ENCODE peak calls at places on chromosomes 2 and 18, in nine cellular contexts. O, L, C, Y, Z, A, T, M and X are unnamed samples.

GRCh38 chr18:45415614-45416013 is 199.7 kb upstream of the SLC14A2 start:
- DNase-seq in O (no peak), L (no peak), C (no peak), Y (no peak), Z (no peak), A (no peak), T (no peak), M (peak), X (no peak)

GRCh38 chr2:211867845-211868361 is 670.7 kb downstream of the ERBB4 start:
- DNase-seq in O (no peak), L (no peak), C (no peak), Y (no peak), Z (no peak), A (no peak), T (no peak), M (no peak), X (no peak)

GRCh38 chr18:72201032-72201431 is 343.1 kb downstream of the CBLN2 start:
- DNase-seq in O (no peak), L (no peak), C (no peak), Y (no peak), Z (no peak), A (no peak), T (no peak), M (no peak), X (no peak)

GRCh38 chr2:16204791-16205620 is 264.7 kb downstream of the MYCN start:
- DNase-seq in O (no peak), L (no peak), C (no peak), Y (no peak), Z (no peak), A (no peak), T (no peak), M (no peak), X (no peak)

GRCh38 chr2:29518988-29519925 is 402.1 kb downstream of the ALK start:
- DNase-seq in O (no peak), L (peak), C (peak), Y (no peak), Z (peak), A (no peak), T (no peak), M (peak), X (no peak)

GRCh38 chr2:112834379-112835014 is 2.1 kb downstream of the IL1B start:
- DNase-seq in O (no peak), L (no peak), C (no peak), Y (no peak), Z (no peak), A (no peak), T (no peak), M (peak), X (no peak)

GRCh38 chr2:241099246-241099645 is 2.8 kb downstream of the MTERF4 start:
- DNase-seq in O (no peak), L (no peak), C (no peak), Y (no peak), Z (no peak), A (no peak), T (no peak), M (no peak), X (no peak)

GRCh38 chr2:41194235-41194634 is 742.3 kb upstream of the SLC8A1 start:
- DNase-seq in O (no peak), L (peak), C (no peak), Y (peak), Z (no peak), A (peak), T (no peak), M (peak), X (peak)

GRCh38 chr2:237222178-237222577 is 136.5 kb downstream of the COPS8 start:
- DNase-seq in O (no peak), L (peak), C (peak), Y (no peak), Z (peak), A (peak), T (no peak), M (peak), X (no peak)

GRCh38 chr18:2326999-2327398 is 244.3 kb downstream of the METTL4 start:
- DNase-seq in O (no peak), L (no peak), C (no peak), Y (no peak), Z (no peak), A (no peak), T (no peak), M (no peak), X (no peak)

GRCh38 chr18:51255694-51256093 is 58.2 kb upstream of the MEX3C start:
- DNase-seq in O (no peak), L (no peak), C (no peak), Y (no peak), Z (no peak), A (no peak), T (no peak), M (no peak), X (no peak)

GRCh38 chr2:111168528-111168929 is 47.8 kb downstream of the BCL2L11 start:
- DNase-seq in O (no peak), L (peak), C (peak), Y (no peak), Z (peak), A (peak), T (no peak), M (peak), X (no peak)

GRCh38 chr2:241818229-241818942 is 9.4 kb downstream of the NEU4 start:
- DNase-seq in O (no peak), L (no peak), C (no peak), Y (no peak), Z (peak), A (no peak), T (no peak), M (no peak), X (peak)

GRCh38 chr2:45190481-45190880 is 181.2 kb upstream of the SIX2 start:
- DNase-seq in O (no peak), L (no peak), C (no peak), Y (no peak), Z (no peak), A (no peak), T (no peak), M (no peak), X (no peak)

GRCh38 chr2:134912406-134912805 is 6.2 kb upstream of the CCNT2 start:
- DNase-seq in O (no peak), L (peak), C (no peak), Y (no peak), Z (no peak), A (no peak), T (no peak), M (no peak), X (no peak)

GRCh38 chr18:24600076-24600654 is 139.7 kb downstream of the HRH4 start:
- DNase-seq in O (no peak), L (peak), C (peak), Y (no peak), Z (no peak), A (no peak), T (peak), M (peak), X (peak)

GRCh38 chr2:164745012-164745797 is 96.4 kb downstream of the COBLL1 start:
- DNase-seq in O (no peak), L (no peak), C (no peak), Y (no peak), Z (no peak), A (no peak), T (no peak), M (no peak), X (no peak)

GRCh38 chr2:240235149-240235803 is 94.8 kb upstream of the OTOS start:
- DNase-seq in O (no peak), L (no peak), C (no peak), Y (peak), Z (peak), A (peak), T (peak), M (no peak), X (peak)

GRCh38 chr2:147030966-147031760 is 813.7 kb upstream of the ACVR2A start:
- DNase-seq in O (no peak), L (peak), C (no peak), Y (no peak), Z (no peak), A (no peak), T (no peak), M (no peak), X (no peak)

GRCh38 chr2:167135691-167136090 is 247.4 kb downstream of the XIRP2 start:
- DNase-seq in O (no peak), L (no peak), C (no peak), Y (no peak), Z (no peak), A (no peak), T (no peak), M (no peak), X (no peak)

GRCh38 chr18:74256190-74256589 is 35.6 kb downstream of the CYB5A start:
- DNase-seq in O (no peak), L (no peak), C (no peak), Y (peak), Z (no peak), A (peak), T (no peak), M (no peak), X (no peak)

GRCh38 chr2:171409436-171409971 is 24.3 kb downstream of the METTL8 start:
- DNase-seq in O (no peak), L (no peak), C (no peak), Y (no peak), Z (no peak), A (no peak), T (no peak), M (no peak), X (no peak)

GRCh38 chr2:46985512-46985911 is 69.9 kb upstream of the MCFD2 start:
- DNase-seq in O (no peak), L (peak), C (no peak), Y (no peak), Z (no peak), A (no peak), T (no peak), M (no peak), X (no peak)

GRCh38 chr18:67731853-67732252 is 215.3 kb upstream of the DSEL start:
- DNase-seq in O (no peak), L (no peak), C (peak), Y (no peak), Z (no peak), A (no peak), T (no peak), M (no peak), X (no peak)

GRCh38 chr2:83536489-83537020 is 922.5 kb downstream of the SUCLG1 start:
- DNase-seq in O (no peak), L (no peak), C (no peak), Y (no peak), Z (no peak), A (no peak), T (no peak), M (no peak), X (no peak)

GRCh38 chr2:213834331-213834730 is 550.1 kb downstream of the SPAG16 start:
- DNase-seq in O (no peak), L (peak), C (peak), Y (no peak), Z (peak), A (no peak), T (no peak), M (no peak), X (no peak)

GRCh38 chr2:86251840-86252266 is 52.6 kb downstream of the MRPL35 start:
- DNase-seq in O (no peak), L (no peak), C (no peak), Y (no peak), Z (no peak), A (peak), T (no peak), M (peak), X (peak)

GRCh38 chr2:136310797-136311558 is 193.0 kb upstream of the CXCR4 start:
- DNase-seq in O (no peak), L (no peak), C (no peak), Y (no peak), Z (no peak), A (no peak), T (no peak), M (no peak), X (no peak)

GRCh38 chr2:160415991-160416390 is 77.6 kb downstream of the RBMS1 start:
- DNase-seq in O (no peak), L (peak), C (no peak), Y (no peak), Z (no peak), A (no peak), T (no peak), M (no peak), X (no peak)

GRCh38 chr2:121400206-121400605 is 115.2 kb upstream of the TFCP2L1 start:
- DNase-seq in O (no peak), L (peak), C (peak), Y (no peak), Z (no peak), A (no peak), T (no peak), M (no peak), X (no peak)

GRCh38 chr2:4354678-4355077 is 651.3 kb downstream of the DCDC2C start:
- DNase-seq in O (no peak), L (peak), C (no peak), Y (no peak), Z (no peak), A (no peak), T (no peak), M (peak), X (peak)

GRCh38 chr18:23537274-23537673 is 34.0 kb downstream of the RMC1 start:
- DNase-seq in O (no peak), L (no peak), C (no peak), Y (no peak), Z (no peak), A (no peak), T (no peak), M (no peak), X (no peak)

GRCh38 chr2:53035153-53035552 is 732.5 kb upstream of the CHAC2 start:
- DNase-seq in O (no peak), L (no peak), C (no peak), Y (no peak), Z (no peak), A (no peak), T (no peak), M (no peak), X (no peak)

GRCh38 chr2:226060228-226060627 is 660.7 kb downstream of the NYAP2 start:
- DNase-seq in O (no peak), L (no peak), C (no peak), Y (no peak), Z (no peak), A (no peak), T (no peak), M (no peak), X (no peak)

GRCh38 chr18:966095-967036 is 61.7 kb downstream of the ADCYAP1 start:
- DNase-seq in O (no peak), L (no peak), C (no peak), Y (no peak), Z (no peak), A (no peak), T (no peak), M (no peak), X (no peak)

GRCh38 chr18:957829-958228 is 53.2 kb downstream of the ADCYAP1 start:
- DNase-seq in O (no peak), L (no peak), C (no peak), Y (no peak), Z (no peak), A (no peak), T (no peak), M (no peak), X (no peak)

GRCh38 chr18:959854-960253 is 55.2 kb downstream of the ADCYAP1 start:
- DNase-seq in O (no peak), L (no peak), C (no peak), Y (no peak), Z (no peak), A (no peak), T (no peak), M (no peak), X (no peak)

GRCh38 chr18:963276-963675 is 58.6 kb downstream of the ADCYAP1 start:
- DNase-seq in O (no peak), L (no peak), C (no peak), Y (no peak), Z (no peak), A (no peak), T (no peak), M (no peak), X (no peak)

DNA sequence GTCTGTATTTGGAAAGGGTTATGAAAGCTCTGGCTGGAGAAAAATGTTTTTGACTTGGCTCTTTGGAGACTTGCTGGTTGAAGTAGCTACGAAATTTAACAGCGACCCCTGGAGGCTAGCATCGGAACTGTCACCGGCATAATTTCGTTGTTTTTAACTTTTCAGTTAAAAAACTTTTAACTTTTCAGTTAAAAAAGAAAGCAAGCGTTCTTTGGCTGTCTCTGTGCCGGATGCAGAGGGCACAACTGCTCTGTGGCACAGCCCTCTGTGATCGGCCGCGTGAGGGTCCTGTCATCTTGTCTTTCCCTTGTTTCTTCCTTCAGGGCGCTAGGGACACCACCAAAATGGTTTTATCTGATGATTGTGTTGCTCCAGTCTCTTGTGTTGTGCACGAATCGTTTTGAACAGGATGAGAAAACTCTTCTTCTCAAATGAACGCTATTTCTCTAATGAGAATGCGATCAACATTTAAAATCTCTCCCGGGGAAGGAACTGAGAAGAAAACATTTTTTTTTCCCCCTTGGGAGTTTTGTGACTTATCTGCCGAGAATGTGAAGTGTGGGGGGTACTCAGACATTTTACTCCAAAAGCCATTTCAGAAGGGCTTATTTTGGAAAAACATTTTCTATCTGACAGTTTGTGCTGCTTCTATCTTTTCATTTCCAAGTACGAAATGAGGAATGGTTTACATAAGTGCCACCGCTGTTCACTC is 57.1 kb downstream of the ADCYAP1 start:
- DNase-seq in O (peak), L (peak), C (peak), Y (no peak), Z (no peak), A (peak), T (peak), M (peak), X (peak)
- H3K4me3 ChIP-seq in O (peak), L (peak), C (peak), Y (peak), Z (peak), A (peak), T (peak), M (no peak), X (peak)

GRCh38 chr2:215816424-215816823 is 196.9 kb downstream of the MREG start:
- DNase-seq in O (no peak), L (no peak), C (no peak), Y (no peak), Z (no peak), A (no peak), T (no peak), M (no peak), X (no peak)
- H3K27ac ChIP-seq in O (no peak), L (no peak), C (no peak), Y (no peak), Z (no peak), A (peak), T (no peak), M (no peak), X (no peak)

GRCh38 chr2:5976626-5977025 is 284.4 kb downstream of the SOX11 start:
- DNase-seq in O (no peak), L (no peak), C (no peak), Y (no peak), Z (no peak), A (no peak), T (no peak), M (no peak), X (no peak)

GRCh38 chr2:5974477-5974876 is 282.3 kb downstream of the SOX11 start:
- DNase-seq in O (no peak), L (no peak), C (no peak), Y (no peak), Z (no peak), A (no peak), T (no peak), M (no peak), X (no peak)

GRCh38 chr2:5978352-5978751 is 286.2 kb downstream of the SOX11 start:
- DNase-seq in O (no peak), L (no peak), C (no peak), Y (no peak), Z (no peak), A (no peak), T (no peak), M (no peak), X (no peak)

GRCh38 chr2:5975406-5975805 is 283.2 kb downstream of the SOX11 start:
- DNase-seq in O (no peak), L (no peak), C (no peak), Y (no peak), Z (no peak), A (no peak), T (no peak), M (no peak), X (no peak)

GRCh38 chr2:5977477-5977876 is 285.3 kb downstream of the SOX11 start:
- DNase-seq in O (no peak), L (no peak), C (no peak), Y (no peak), Z (no peak), A (no peak), T (no peak), M (no peak), X (no peak)
- TF ChIP-seq CTCF in O (no peak), L (peak), C (peak), Y (no peak), Z (no peak), A (no peak), T (no peak), M (no peak), X (no peak)

DNA sequence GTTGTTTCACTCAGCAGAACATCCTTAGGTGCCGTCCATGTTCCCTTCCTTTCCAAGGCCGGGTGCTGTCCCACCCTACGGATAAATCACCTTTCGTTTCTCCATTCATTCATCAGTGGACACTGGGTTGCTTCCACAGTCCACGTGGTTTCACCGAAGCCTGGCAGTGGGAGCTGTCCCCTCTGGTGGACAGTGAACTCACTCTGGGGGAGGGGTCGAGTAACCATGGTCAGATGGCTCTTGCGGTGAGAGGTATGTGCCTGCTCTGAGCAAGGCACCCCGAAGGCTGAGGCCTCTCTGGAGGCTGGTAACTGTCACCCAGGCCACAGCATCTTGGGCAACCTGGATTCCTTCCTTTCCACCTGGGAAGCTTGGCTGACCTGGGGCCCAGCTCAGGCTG is 61.5 kb upstream of the TWIST2 start:
- DNase-seq in O (no peak), L (no peak), C (no peak), Y (no peak), Z (no peak), A (no peak), T (no peak), M (no peak), X (no peak)
- H3K4me3 ChIP-seq in O (no peak), L (no peak), C (no peak), Y (no peak), Z (no peak), A (no peak), T (no peak), M (no peak), X (no peak)

DNA sequence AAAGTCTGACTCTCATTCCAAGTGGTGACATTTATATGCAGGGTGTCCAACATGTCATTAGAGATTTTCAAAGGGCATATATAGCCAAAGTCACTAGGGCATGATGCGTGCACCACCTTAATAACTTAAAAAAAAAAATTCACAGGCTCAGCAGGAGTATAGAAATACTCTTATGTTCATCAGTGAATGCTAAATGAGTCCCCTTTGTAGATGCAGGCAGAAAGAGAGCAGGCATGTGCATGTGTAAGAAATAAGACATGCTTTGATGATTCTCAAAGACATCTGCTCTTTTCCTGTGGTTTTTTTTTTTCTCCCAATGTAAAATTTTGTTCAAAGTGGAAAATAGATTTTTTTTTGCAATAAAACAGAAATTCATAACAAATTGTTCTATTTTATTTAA is 112.3 kb upstream of the AQP4 start:
- DNase-seq in O (no peak), L (no peak), C (no peak), Y (no peak), Z (no peak), A (no peak), T (no peak), M (no peak), X (no peak)
- H3K27ac ChIP-seq in O (no peak), L (no peak), C (no peak), Y (no peak), Z (no peak), A (no peak), T (no peak), M (no peak), X (no peak)